ENCODE peak calls at places on chromosomes 5 and 9, in five cellular contexts. V, L, U, F and B are unnamed samples.

GRCh38 chr9:94167055-94167346 is 82.7 kb downstream of the PTPDC1 start:
- DNase-seq in U (no peak), V (no peak), F (no peak), L (no peak), B (no peak)

GRCh38 chr5:73253047-73253660 is 80.2 kb downstream of the TMEM174 start:
- DNase-seq in F (no peak), U (no peak), V (no peak), L (no peak), B (no peak)

GRCh38 chr9:123425261-123425821 is 69.3 kb downstream of the CRB2 start:
- DNase-seq in F (no peak), L (no peak), V (no peak), U (no peak), B (no peak)

GRCh38 chr5:103466494-103466893 is 96.1 kb downstream of the NUDT12 start:
- DNase-seq in U (no peak), V (no peak), L (no peak), F (no peak), B (no peak)

GRCh38 chr9:23492126-23493002 is 333.7 kb downstream of the ELAVL2 start:
- DNase-seq in V (no peak), L (peak; percentile 85), U (peak; percentile 20), F (peak; percentile 29), B (no peak)

GRCh38 chr9:90942555-90942954 is 140.9 kb downstream of the SYK start:
- DNase-seq in L (no peak), U (no peak), V (no peak), F (no peak), B (no peak)

GRCh38 chr9:84412654-84413053 is 72.1 kb upstream of the SLC28A3 start:
- DNase-seq in L (no peak), V (no peak), U (no peak), F (no peak), B (no peak)

GRCh38 chr5:43874772-43875171 is 271.8 kb downstream of the NNT start:
- DNase-seq in U (no peak), L (no peak), V (no peak), F (no peak), B (no peak)